ENCODE peak calls at places on chromosomes 5 and 9, in four cellular contexts. One of them, this sample, is unnamed. For H3K4me1, the result is how much of the 10 kb centered on the place peaks cover.

GRCh38 chr9:134735441-134736175 is 94.0 kb downstream of the COL5A1 start:
- DNase-seq in mesenchymal stem cell: peak
- DNase-seq in lung: no peak
- DNase-seq in IMR-90: no peak
- DNase-seq in this sample: no peak

GRCh38 chr9:113425072-113425471 is 14.5 kb downstream of the C9orf43 start:
- DNase-seq in mesenchymal stem cell: no peak
- DNase-seq in lung: no peak
- DNase-seq in IMR-90: no peak
- DNase-seq in this sample: no peak

GRCh38 chr9:69180670-69181069 is 6.6 kb downstream of the TJP2 start:
- DNase-seq in mesenchymal stem cell: peak
- DNase-seq in lung: peak
- DNase-seq in IMR-90: peak
- DNase-seq in this sample: no peak

GRCh38 chr5:11234501-11234911 is 473.5 kb upstream of the DAP start:
- DNase-seq in mesenchymal stem cell: no peak
- DNase-seq in lung: no peak
- DNase-seq in IMR-90: no peak
- DNase-seq in this sample: no peak

GRCh38 chr5:122586351-122586750 is 188.5 kb upstream of the SNX2 start:
- DNase-seq in mesenchymal stem cell: peak
- DNase-seq in lung: no peak
- DNase-seq in IMR-90: peak
- DNase-seq in this sample: no peak

GRCh38 chr5:133735346-133735745 is 123.0 kb upstream of the FSTL4 start:
- DNase-seq in mesenchymal stem cell: peak
- DNase-seq in lung: no peak
- DNase-seq in IMR-90: peak
- DNase-seq in this sample: no peak

GRCh38 chr5:3373391-3373790 is 222.2 kb upstream of the IRX1 start:
- DNase-seq in mesenchymal stem cell: no peak
- DNase-seq in lung: no peak
- DNase-seq in IMR-90: no peak
- DNase-seq in this sample: no peak

GRCh38 chr9:113625456-113625855 is 161.9 kb downstream of the RGS3 start:
- DNase-seq in mesenchymal stem cell: no peak
- DNase-seq in lung: no peak
- DNase-seq in IMR-90: no peak
- DNase-seq in this sample: no peak

GRCh38 chr5:136202800-136203199 is 9.8 kb upstream of the SMIM32 start:
- DNase-seq in mesenchymal stem cell: no peak
- DNase-seq in lung: no peak
- DNase-seq in IMR-90: no peak
- DNase-seq in this sample: no peak

GRCh38 chr9:121818841-121819430 is 167.5 kb downstream of the DAB2IP start:
- DNase-seq in mesenchymal stem cell: no peak
- DNase-seq in lung: no peak
- DNase-seq in IMR-90: no peak
- DNase-seq in this sample: no peak

GRCh38 chr5:126335871-126336270 is 87.3 kb upstream of the GRAMD2B start:
- DNase-seq in mesenchymal stem cell: peak
- DNase-seq in lung: no peak
- DNase-seq in IMR-90: peak
- DNase-seq in this sample: no peak

GRCh38 chr9:83034026-83034425 is 28.9 kb downstream of the RASEF start:
- DNase-seq in mesenchymal stem cell: peak
- DNase-seq in lung: no peak
- DNase-seq in IMR-90: peak
- DNase-seq in this sample: no peak

GRCh38 chr5:142310803-142311202 is 14.0 kb downstream of the SPRY4 start:
- DNase-seq in mesenchymal stem cell: no peak
- DNase-seq in lung: no peak
- DNase-seq in IMR-90: no peak
- DNase-seq in this sample: no peak

GRCh38 chr9:95088421-95089161 is 228.9 kb downstream of the FANCC start:
- DNase-seq in mesenchymal stem cell: peak
- DNase-seq in lung: no peak
- DNase-seq in IMR-90: no peak
- DNase-seq in this sample: no peak

GRCh38 chr5:135857630-135858311 is 23.3 kb downstream of the SLC25A48 start:
- DNase-seq in mesenchymal stem cell: no peak
- DNase-seq in lung: no peak
- DNase-seq in IMR-90: no peak
- DNase-seq in this sample: peak

GRCh38 chr5:90548069-90548593 is 10.5 kb upstream of the ADGRV1 start:
- DNase-seq in mesenchymal stem cell: no peak
- DNase-seq in lung: peak
- DNase-seq in IMR-90: no peak
- DNase-seq in this sample: no peak

GRCh38 chr9:125361837-125362531 is 100.4 kb downstream of the GAPVD1 start:
- DNase-seq in mesenchymal stem cell: peak
- DNase-seq in lung: no peak
- DNase-seq in IMR-90: peak
- DNase-seq in this sample: no peak

GRCh38 chr5:113067635-113068344 is 91.2 kb downstream of the DCP2 start:
- DNase-seq in mesenchymal stem cell: peak
- DNase-seq in lung: no peak
- DNase-seq in IMR-90: peak
- DNase-seq in this sample: no peak

GRCh38 chr5:157542282-157542966 is 33.2 kb downstream of the ADAM19 start:
- DNase-seq in mesenchymal stem cell: no peak
- DNase-seq in lung: no peak
- DNase-seq in IMR-90: no peak
- DNase-seq in this sample: no peak

GRCh38 chr5:111694183-111694582 is 62.8 kb downstream of the NREP start:
- DNase-seq in mesenchymal stem cell: peak
- DNase-seq in lung: no peak
- DNase-seq in IMR-90: peak
- DNase-seq in this sample: no peak

GRCh38 chr9:8384126-8384525 is 584.5 kb upstream of the DMAC1 start:
- DNase-seq in mesenchymal stem cell: no peak
- DNase-seq in lung: no peak
- DNase-seq in IMR-90: no peak
- DNase-seq in this sample: no peak

GRCh38 chr9:126478216-126478981 is 135.3 kb upstream of the LMX1B start:
- DNase-seq in mesenchymal stem cell: no peak
- DNase-seq in lung: no peak
- DNase-seq in IMR-90: no peak
- DNase-seq in this sample: no peak

GRCh38 chr9:126479515-126479914 is 134.2 kb upstream of the LMX1B start:
- DNase-seq in mesenchymal stem cell: no peak
- DNase-seq in lung: no peak
- DNase-seq in IMR-90: no peak
- DNase-seq in this sample: no peak

GRCh38 chr9:126482361-126483044 is 131.2 kb upstream of the LMX1B start:
- DNase-seq in mesenchymal stem cell: peak
- DNase-seq in lung: no peak
- DNase-seq in IMR-90: peak
- DNase-seq in this sample: no peak

GRCh38 chr9:126481862-126482261 is 131.9 kb upstream of the LMX1B start:
- DNase-seq in mesenchymal stem cell: no peak
- DNase-seq in lung: no peak
- DNase-seq in IMR-90: no peak
- DNase-seq in this sample: no peak

GRCh38 chr9:126480810-126481209 is 132.9 kb upstream of the LMX1B start:
- DNase-seq in mesenchymal stem cell: no peak
- DNase-seq in lung: no peak
- DNase-seq in IMR-90: no peak
- DNase-seq in this sample: no peak
- H3K4me1 ChIP-seq in mesenchymal stem cell: under half
- H3K4me1 ChIP-seq in lung: under half
- H3K4me1 ChIP-seq in IMR-90: under half
- H3K4me1 ChIP-seq in this sample: under half

GRCh38 chr5:26245327-26245726 is 793.1 kb downstream of the CDH9 start:
- DNase-seq in mesenchymal stem cell: no peak
- DNase-seq in lung: no peak
- DNase-seq in IMR-90: no peak
- DNase-seq in this sample: no peak
- H3K4me3 ChIP-seq in mesenchymal stem cell: peak
- H3K4me3 ChIP-seq in lung: no peak
- H3K4me3 ChIP-seq in IMR-90: no peak
- H3K4me3 ChIP-seq in this sample: no peak

DNA sequence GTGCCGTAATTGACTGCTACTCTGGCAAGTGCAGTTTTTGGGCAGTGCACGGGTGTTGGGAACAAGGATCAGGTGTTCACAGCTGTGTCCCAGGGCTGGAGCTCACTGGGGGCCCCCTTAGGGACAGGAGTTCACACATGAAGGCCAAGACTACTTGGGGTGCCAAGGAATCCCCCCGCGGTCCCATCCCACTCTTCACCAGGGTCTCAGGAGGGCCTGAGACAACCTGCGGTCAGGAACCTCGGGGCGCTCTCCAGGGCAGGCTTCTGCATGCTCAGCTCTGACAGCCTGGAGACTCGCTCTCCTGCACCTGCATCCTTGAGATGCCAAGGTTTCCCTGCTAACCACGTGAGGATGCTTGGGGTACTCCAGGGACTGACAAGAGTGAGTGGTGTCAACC is 2.3 kb upstream of the MAN1B1 start:
- DNase-seq in mesenchymal stem cell: no peak
- DNase-seq in lung: no peak
- DNase-seq in IMR-90: no peak
- DNase-seq in this sample: no peak
- H3K4me1 ChIP-seq in mesenchymal stem cell: under half
- H3K4me1 ChIP-seq in lung: under half
- H3K4me1 ChIP-seq in IMR-90: under half
- H3K4me1 ChIP-seq in this sample: under half

DNA sequence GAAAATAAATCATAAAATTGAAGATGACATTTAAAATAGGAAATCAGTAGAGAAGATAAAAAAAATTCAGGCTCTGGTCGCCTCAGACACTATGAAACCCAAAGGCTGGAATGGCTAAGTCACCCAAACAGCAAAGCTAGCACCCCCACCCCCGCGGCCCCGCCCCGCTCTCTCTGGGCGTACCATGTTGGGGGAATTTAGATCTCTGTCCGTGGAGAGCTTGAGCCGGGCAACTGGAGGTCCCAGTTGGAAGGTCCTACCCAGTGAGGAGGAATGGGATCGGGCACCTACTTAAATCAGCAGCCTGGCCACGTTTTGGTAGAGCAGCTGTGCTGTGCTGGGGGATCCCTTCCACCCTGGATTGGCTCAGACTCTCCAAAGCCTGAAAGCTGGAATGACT is 150.6 kb upstream of the ANKRD55 start:
- DNase-seq in mesenchymal stem cell: no peak
- DNase-seq in lung: no peak
- DNase-seq in IMR-90: no peak
- DNase-seq in this sample: no peak
- H3K4me3 ChIP-seq in mesenchymal stem cell: no peak
- H3K4me3 ChIP-seq in lung: no peak
- H3K4me3 ChIP-seq in IMR-90: no peak
- H3K4me3 ChIP-seq in this sample: no peak

DNA sequence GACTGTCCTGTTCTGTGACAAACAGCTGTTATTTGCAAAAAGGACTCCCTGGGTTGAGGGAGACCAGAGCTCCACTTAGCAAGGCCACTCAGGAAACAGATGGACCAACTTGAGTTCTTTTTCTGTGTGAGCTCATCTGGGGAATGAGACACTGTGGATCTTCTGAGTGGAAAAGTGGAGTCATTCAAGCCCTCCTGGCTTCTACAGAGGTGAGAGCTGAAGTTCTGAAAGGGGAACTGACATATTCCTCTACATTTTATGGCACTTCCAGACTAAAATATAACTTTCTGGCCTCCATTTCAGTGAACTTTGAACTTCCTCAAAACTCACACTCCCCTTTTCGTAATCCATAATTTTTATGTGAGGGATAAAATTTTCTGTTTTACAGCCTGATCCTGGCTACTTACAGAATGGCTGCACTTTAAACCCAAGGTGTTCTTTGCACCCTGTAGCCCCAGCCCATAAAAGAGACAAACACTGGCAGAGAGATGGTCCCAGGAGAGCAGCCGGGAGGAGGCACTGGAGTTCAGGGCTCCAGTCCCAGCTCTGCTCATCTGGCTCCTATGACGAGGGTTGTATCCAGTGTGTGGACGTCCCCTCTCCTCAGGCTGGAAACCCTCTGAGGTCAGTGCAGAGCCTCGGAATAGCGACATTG is 10.8 kb downstream of the SPAAR start:
- DNase-seq in mesenchymal stem cell: peak
- DNase-seq in lung: no peak
- DNase-seq in IMR-90: no peak
- DNase-seq in this sample: no peak
- H3K4me1 ChIP-seq in mesenchymal stem cell: under half
- H3K4me1 ChIP-seq in lung: under half
- H3K4me1 ChIP-seq in IMR-90: under half
- H3K4me1 ChIP-seq in this sample: under half

GRCh38 chr5:181119105-181119504 is 11.9 kb downstream of the OR2V1 start:
- DNase-seq in mesenchymal stem cell: no peak
- DNase-seq in lung: no peak
- DNase-seq in IMR-90: no peak
- DNase-seq in this sample: no peak
- H3K4me3 ChIP-seq in mesenchymal stem cell: no peak
- H3K4me3 ChIP-seq in lung: no peak
- H3K4me3 ChIP-seq in IMR-90: no peak
- H3K4me3 ChIP-seq in this sample: no peak

GRCh38 chr9:34373749-34374148 is 2.9 kb downstream of the MYORG start:
- DNase-seq in mesenchymal stem cell: no peak
- DNase-seq in lung: no peak
- DNase-seq in IMR-90: no peak
- DNase-seq in this sample: no peak

GRCh38 chr9:34371886-34372597 is 4.7 kb downstream of the MYORG start:
- DNase-seq in mesenchymal stem cell: no peak
- DNase-seq in lung: peak
- DNase-seq in IMR-90: no peak
- DNase-seq in this sample: no peak

GRCh38 chr9:34370335-34370969 is 6.2 kb downstream of the MYORG start:
- DNase-seq in mesenchymal stem cell: no peak
- DNase-seq in lung: peak
- DNase-seq in IMR-90: no peak
- DNase-seq in this sample: no peak

GRCh38 chr9:34372598-34373011 is 4.1 kb downstream of the MYORG start:
- DNase-seq in mesenchymal stem cell: no peak
- DNase-seq in lung: no peak
- DNase-seq in IMR-90: no peak
- DNase-seq in this sample: peak

GRCh38 chr9:34370970-34371880 is 5.5 kb downstream of the MYORG start:
- DNase-seq in mesenchymal stem cell: no peak
- DNase-seq in lung: peak
- DNase-seq in IMR-90: no peak
- DNase-seq in this sample: no peak
- H3K4me1 ChIP-seq in mesenchymal stem cell: under half
- H3K4me1 ChIP-seq in lung: under half
- H3K4me1 ChIP-seq in IMR-90: under half
- H3K4me1 ChIP-seq in this sample: under half

GRCh38 chr9:107734231-107735014 is 244.9 kb upstream of the KLF4 start:
- DNase-seq in mesenchymal stem cell: no peak
- DNase-seq in lung: no peak
- DNase-seq in IMR-90: peak
- DNase-seq in this sample: no peak

GRCh38 chr9:107731115-107731762 is 241.7 kb upstream of the KLF4 start:
- DNase-seq in mesenchymal stem cell: no peak
- DNase-seq in lung: no peak
- DNase-seq in IMR-90: no peak
- DNase-seq in this sample: no peak

GRCh38 chr9:107735821-107736220 is 246.3 kb upstream of the KLF4 start:
- DNase-seq in mesenchymal stem cell: no peak
- DNase-seq in lung: no peak
- DNase-seq in IMR-90: no peak
- DNase-seq in this sample: no peak

GRCh38 chr9:107732781-107733529 is 243.4 kb upstream of the KLF4 start:
- DNase-seq in mesenchymal stem cell: no peak
- DNase-seq in lung: no peak
- DNase-seq in IMR-90: peak
- DNase-seq in this sample: no peak

GRCh38 chr9:107733530-107733907 is 243.9 kb upstream of the KLF4 start:
- DNase-seq in mesenchymal stem cell: no peak
- DNase-seq in lung: no peak
- DNase-seq in IMR-90: no peak
- DNase-seq in this sample: no peak
- H3K4me3 ChIP-seq in mesenchymal stem cell: peak
- H3K4me3 ChIP-seq in lung: no peak
- H3K4me3 ChIP-seq in IMR-90: peak
- H3K4me3 ChIP-seq in this sample: peak